ENCODE peak calls at places on chromosomes 3 and 15, in six cellular contexts. One of them, this sample, is unnamed.

GRCh38 chr15:31740203-31740602 is 290.1 kb upstream of the CHRNA7 start:
- DNase-seq in CD8-positive, alpha-beta memory T cell: no peak
- DNase-seq in head of caudate nucleus: peak; percentile 28
- DNase-seq in AG04449: no peak
- DNase-seq in hepatocyte: peak; percentile 5
- DNase-seq in transverse colon: no peak
- DNase-seq in this sample: peak; percentile 42

GRCh38 chr3:160827516-160827915 is 71.5 kb downstream of the PPM1L start:
- DNase-seq in head of caudate nucleus: no peak
- DNase-seq in transverse colon: no peak
- DNase-seq in AG04449: no peak
- DNase-seq in hepatocyte: no peak
- DNase-seq in CD8-positive, alpha-beta memory T cell: no peak
- DNase-seq in this sample: no peak

GRCh38 chr15:39426552-39427532 is 154.0 kb upstream of the THBS1 start:
- DNase-seq in AG04449: peak; percentile 54
- DNase-seq in transverse colon: peak; percentile 38
- DNase-seq in CD8-positive, alpha-beta memory T cell: peak; percentile 89
- DNase-seq in head of caudate nucleus: peak; percentile 11
- DNase-seq in hepatocyte: peak; percentile 30
- DNase-seq in this sample: no peak

GRCh38 chr15:30991301-30992072 is at the start of gene MTMR10:
- DNase-seq in AG04449: peak; percentile 12
- DNase-seq in head of caudate nucleus: peak; percentile 79
- DNase-seq in transverse colon: peak; percentile 83
- DNase-seq in CD8-positive, alpha-beta memory T cell: peak; percentile 79
- DNase-seq in hepatocyte: peak; percentile 94
- DNase-seq in this sample: peak; percentile 44

GRCh38 chr3:541328-541727 is 344.8 kb downstream of the CHL1 start:
- DNase-seq in CD8-positive, alpha-beta memory T cell: no peak
- DNase-seq in hepatocyte: peak; percentile 38
- DNase-seq in transverse colon: no peak
- DNase-seq in AG04449: no peak
- DNase-seq in head of caudate nucleus: no peak
- DNase-seq in this sample: no peak

GRCh38 chr3:44074181-44074580 is 167.5 kb upstream of the TOPAZ1 start:
- DNase-seq in transverse colon: no peak
- DNase-seq in head of caudate nucleus: no peak
- DNase-seq in CD8-positive, alpha-beta memory T cell: no peak
- DNase-seq in AG04449: no peak
- DNase-seq in hepatocyte: no peak
- DNase-seq in this sample: no peak

GRCh38 chr3:187484547-187485325 is 116.6 kb downstream of the RTP4 start:
- DNase-seq in CD8-positive, alpha-beta memory T cell: no peak
- DNase-seq in hepatocyte: peak; percentile 11
- DNase-seq in transverse colon: no peak
- DNase-seq in AG04449: no peak
- DNase-seq in head of caudate nucleus: no peak
- DNase-seq in this sample: no peak

GRCh38 chr3:19147905-19148767 is at the start of gene KCNH8:
- DNase-seq in AG04449: no peak
- DNase-seq in head of caudate nucleus: peak; percentile 83
- DNase-seq in CD8-positive, alpha-beta memory T cell: no peak
- DNase-seq in transverse colon: peak; percentile 31
- DNase-seq in hepatocyte: peak; percentile 57
- DNase-seq in this sample: no peak

GRCh38 chr15:67080900-67081431 is 15.6 kb downstream of the SMAD3 start:
- DNase-seq in CD8-positive, alpha-beta memory T cell: peak; percentile 60
- DNase-seq in transverse colon: no peak
- DNase-seq in head of caudate nucleus: peak; percentile 33
- DNase-seq in hepatocyte: no peak
- DNase-seq in AG04449: no peak
- DNase-seq in this sample: no peak

GRCh38 chr3:110646496-110646895 is 425.1 kb upstream of the NECTIN3 start:
- DNase-seq in AG04449: no peak
- DNase-seq in transverse colon: no peak
- DNase-seq in CD8-positive, alpha-beta memory T cell: no peak
- DNase-seq in hepatocyte: no peak
- DNase-seq in head of caudate nucleus: no peak
- DNase-seq in this sample: no peak